ENCODE peak calls at places on chromosome 19, in four cellular contexts. Y is effector CD4-positive, alpha-beta T cell; H is stimulated activated CD4-positive, alpha-beta T cell treated with anti-CD3 and anti-CD28 coated beads, Interleukin-4, amount 100 ng/mL, for 48 hours; N is islet precursor cell. F is an unnamed sample.

GRCh38 chr19:21705393-21705792 is 62.0 kb downstream of the ZNF100 start:
- DNase-seq in Y (no peak), H (no peak), N (no peak), F (no peak)

GRCh38 chr19:33883869-33884519 is 87.3 kb downstream of the KCTD15 start:
- DNase-seq in Y (no peak), H (no peak), N (peak; percentile 70), F (no peak)

GRCh38 chr19:8174706-8175105 is 25.3 kb upstream of the FBN3 start:
- DNase-seq in Y (no peak), H (no peak), N (no peak), F (no peak)

GRCh38 chr19:56504581-56504980 is 3.1 kb upstream of the ZNF471 start:
- DNase-seq in Y (no peak), H (no peak), N (no peak), F (peak; percentile 5)

GRCh38 chr19:43741075-43741840 is 13.5 kb downstream of the SMG9 start:
- DNase-seq in Y (no peak), H (no peak), N (no peak), F (peak; percentile 66)

GRCh38 chr19:419721-420515 is 11.0 kb upstream of the C2CD4C start:
- DNase-seq in Y (no peak), H (no peak), N (no peak), F (no peak)

GRCh38 chr19:18913466-18913865 is 5.7 kb downstream of the COPE start:
- DNase-seq in Y (no peak), H (no peak), N (no peak), F (no peak)

GRCh38 chr19:56942749-56943148 is 102.2 kb upstream of the PEG3 start:
- DNase-seq in Y (no peak), H (no peak), N (peak; percentile 66), F (no peak)

GRCh38 chr19:16370671-16371391 is 46.2 kb downstream of the KLF2 start:
- DNase-seq in Y (no peak), H (no peak), N (no peak), F (peak; percentile 73)

GRCh38 chr19:23528376-23528775 is 133.1 kb upstream of the ZNF91 start:
- DNase-seq in Y (no peak), H (no peak), N (no peak), F (no peak)

GRCh38 chr19:27971071-27971470 is 1241.9 kb downstream of the UQCRFS1 start:
- DNase-seq in Y (no peak), H (no peak), N (peak; percentile 98), F (no peak)

GRCh38 chr19:33685541-33685940 is 63.8 kb downstream of the CHST8 start:
- DNase-seq in Y (no peak), H (no peak), N (peak; percentile 42), F (no peak)

GRCh38 chr19:38685666-38686529 is 38.4 kb downstream of the ACTN4 start:
- DNase-seq in Y (no peak), H (no peak), N (peak; percentile 89), F (peak; percentile 86)

GRCh38 chr19:49356382-49356781 is 5.8 kb downstream of the TEAD2 start:
- DNase-seq in Y (no peak), H (no peak), N (no peak), F (peak; percentile 30)

GRCh38 chr19:35284153-35285140 is 2.1 kb downstream of the HAMP start:
- DNase-seq in Y (no peak), H (no peak), N (no peak), F (peak; percentile 25)

GRCh38 chr19:861756-862528 is 2.5 kb downstream of the CFD start:
- DNase-seq in Y (peak; percentile 62), H (peak; percentile 47), N (peak; percentile 84), F (peak; percentile 95)

GRCh38 chr19:15015946-15016542 is 33.2 kb upstream of the CASP14 start:
- DNase-seq in Y (no peak), H (no peak), N (peak; percentile 71), F (peak; percentile 72)

GRCh38 chr19:5154129-5154798 is 185.4 kb downstream of the KDM4B start:
- DNase-seq in Y (no peak), H (peak; percentile 34), N (peak; percentile 79), F (peak; percentile 91)

GRCh38 chr19:51713319-51714285 is 10.2 kb downstream of the HAS1 start:
- DNase-seq in Y (no peak), H (no peak), N (no peak), F (no peak)

GRCh38 chr19:46975918-46976782 is 43.5 kb upstream of the NPAS1 start:
- DNase-seq in Y (no peak), H (no peak), N (peak; percentile 95), F (peak; percentile 96)

GRCh38 chr19:18999016-18999758 is 34.1 kb downstream of the SUGP2 start:
- DNase-seq in Y (no peak), H (no peak), N (no peak), F (peak; percentile 75)

GRCh38 chr19:57888494-57889231 is at the start of gene ZNF814:
- DNase-seq in Y (peak; percentile 63), H (peak; percentile 73), N (peak; percentile 94), F (peak; percentile 86)

GRCh38 chr19:39998511-39998910 is 1.7 kb downstream of the ZNF546 start:
- DNase-seq in Y (no peak), H (no peak), N (no peak), F (peak; percentile 83)

GRCh38 chr19:3554254-3555083 is 2.9 kb downstream of the MFSD12 start:
- DNase-seq in Y (peak; percentile 49), H (no peak), N (no peak), F (peak; percentile 86)

GRCh38 chr19:40809358-40810086 is 10.5 kb downstream of the EGLN2 start:
- DNase-seq in Y (no peak), H (no peak), N (no peak), F (no peak)

GRCh38 chr19:43625918-43626579 is 6.6 kb upstream of the ZNF428 start:
- DNase-seq in Y (no peak), H (no peak), N (peak; percentile 70), F (peak; percentile 62)

GRCh38 chr19:47663911-47664771 is 49.1 kb upstream of the EHD2 start:
- DNase-seq in Y (no peak), H (no peak), N (peak; percentile 82), F (peak; percentile 98)

GRCh38 chr19:52725528-52725961 is 9.3 kb downstream of the ZNF611 start:
- DNase-seq in Y (no peak), H (no peak), N (no peak), F (no peak)

GRCh38 chr19:4224470-4224869 is 4.9 kb upstream of the EBI3 start:
- DNase-seq in Y (no peak), H (no peak), N (no peak), F (no peak)

GRCh38 chr19:40365613-40366401 is 17.3 kb downstream of the PLD3 start:
- DNase-seq in Y (no peak), H (peak; percentile 44), N (peak; percentile 95), F (peak; percentile 97)

GRCh38 chr19:44694184-44694579 is 4.8 kb upstream of the CEACAM16 start:
- DNase-seq in Y (no peak), H (peak; percentile 37), N (no peak), F (peak; percentile 58)

GRCh38 chr19:10929402-10929794 is 787 bp downstream of the TIMM29 start:
- DNase-seq in Y (no peak), H (no peak), N (peak; percentile 59), F (peak; percentile 14)

GRCh38 chr19:48090281-48090802 is 20.3 kb downstream of the PLA2G4C start:
- DNase-seq in Y (no peak), H (no peak), N (no peak), F (no peak)

GRCh38 chr19:5291588-5292193 is 48.9 kb downstream of the PTPRS start:
- DNase-seq in Y (no peak), H (no peak), N (no peak), F (peak; percentile 83)